ENCODE peak calls at places on chromosome 11, in seven cellular contexts. W is stimulated activated CD4-positive, alpha-beta T cell treated with anti-CD3 and anti-CD28 coated beads, TNF-alpha, amount 100 ng/mL, for 24 hours; B is endothelial cell; I is LoVo; Y is ecto neural progenitor cell; D is substantia nigra; U is thoracic aorta. O is an unnamed sample.

GRCh38 chr11:106495046-106495445 is 417.6 kb downstream of the AASDHPPT start:
- DNase-seq in W (no peak), B (no peak), I (no peak), Y (no peak), D (no peak), U (no peak), O (no peak)

GRCh38 chr11:78832226-78832947 is 257.7 kb upstream of the NARS2 start:
- DNase-seq in W (no peak), B (no peak), I (no peak), Y (no peak), D (no peak), U (no peak), O (no peak)

GRCh38 chr11:40797981-40798380 is 661.5 kb downstream of the LRRC4C start:
- DNase-seq in W (no peak), B (no peak), I (no peak), Y (no peak), D (no peak), U (no peak), O (no peak)

GRCh38 chr11:19938866-19939265 is 221.4 kb downstream of the DBX1 start:
- DNase-seq in W (no peak), B (no peak), I (no peak), Y (no peak), D (no peak), U (no peak), O (no peak)

GRCh38 chr11:134643519-134644042 is 231.5 kb upstream of the B3GAT1 start:
- DNase-seq in W (no peak), B (no peak), I (no peak), Y (no peak), D (no peak), U (no peak), O (no peak)

GRCh38 chr11:111840143-111840542 is 31.2 kb downstream of the ALG9 start:
- DNase-seq in W (no peak), B (no peak), I (no peak), Y (peak), D (no peak), U (no peak), O (no peak)

GRCh38 chr11:6219359-6219758 is 14.0 kb downstream of the C11orf42 start:
- DNase-seq in W (no peak), B (peak), I (peak), Y (no peak), D (no peak), U (no peak), O (no peak)

GRCh38 chr11:44223261-44223660 is 86.7 kb downstream of the ALX4 start:
- DNase-seq in W (no peak), B (no peak), I (no peak), Y (no peak), D (no peak), U (no peak), O (no peak)

GRCh38 chr11:120568572-120569307 is 57.2 kb downstream of the GRIK4 start:
- DNase-seq in W (no peak), B (no peak), I (no peak), Y (peak), D (no peak), U (no peak), O (no peak)

GRCh38 chr11:86151188-86152005 is 82.5 kb upstream of the PICALM start:
- DNase-seq in W (no peak), B (no peak), I (no peak), Y (no peak), D (peak), U (no peak), O (no peak)

GRCh38 chr11:120013325-120014250 is 124.3 kb downstream of the TRIM29 start:
- DNase-seq in W (no peak), B (peak), I (peak), Y (peak), D (peak), U (no peak), O (no peak)

GRCh38 chr11:6488342-6488741 is 7.0 kb downstream of the TIMM10B start:
- DNase-seq in W (no peak), B (no peak), I (no peak), Y (no peak), D (no peak), U (no peak), O (no peak)

GRCh38 chr11:43327987-43328386 is 16.2 kb downstream of the API5 start:
- DNase-seq in W (no peak), B (no peak), I (peak), Y (no peak), D (peak), U (no peak), O (no peak)

GRCh38 chr11:18720811-18721575 is 5.0 kb downstream of the IGSF22 start:
- DNase-seq in W (peak), B (peak), I (peak), Y (peak), D (peak), U (peak), O (peak)

GRCh38 chr11:28701760-28702449 is 593.7 kb downstream of the METTL15 start:
- DNase-seq in W (no peak), B (no peak), I (peak), Y (no peak), D (peak), U (no peak), O (no peak)

GRCh38 chr11:34266987-34267386 is 90.8 kb downstream of the ABTB2 start:
- DNase-seq in W (no peak), B (no peak), I (no peak), Y (no peak), D (peak), U (no peak), O (no peak)

GRCh38 chr11:20309626-20310025 is 53.9 kb upstream of the HTATIP2 start:
- DNase-seq in W (no peak), B (no peak), I (no peak), Y (no peak), D (no peak), U (no peak), O (no peak)

GRCh38 chr11:103682318-103683184 is 353.9 kb upstream of the DDI1 start:
- DNase-seq in W (no peak), B (peak), I (peak), Y (peak), D (peak), U (peak), O (peak)

GRCh38 chr11:65591939-65592814 is 3.4 kb downstream of the KCNK7 start:
- DNase-seq in W (no peak), B (peak), I (no peak), Y (peak), D (no peak), U (no peak), O (no peak)

GRCh38 chr11:5713695-5714094 is 22.6 kb upstream of the OR56B1 start:
- DNase-seq in W (no peak), B (no peak), I (no peak), Y (no peak), D (no peak), U (no peak), O (no peak)

GRCh38 chr11:77153276-77154185 is 25.5 kb downstream of the MYO7A start:
- DNase-seq in W (no peak), B (no peak), I (no peak), Y (no peak), D (no peak), U (no peak), O (no peak)

GRCh38 chr11:119375629-119376196 is 5.8 kb downstream of the USP2 start:
- DNase-seq in W (no peak), B (no peak), I (no peak), Y (no peak), D (peak), U (peak), O (no peak)

GRCh38 chr11:122803306-122803705 is 35.0 kb upstream of the CRTAM start:
- DNase-seq in W (no peak), B (no peak), I (no peak), Y (no peak), D (no peak), U (no peak), O (no peak)

GRCh38 chr11:70731670-70732492 is 333.6 kb downstream of the CTTN start:
- DNase-seq in W (no peak), B (no peak), I (no peak), Y (no peak), D (no peak), U (no peak), O (no peak)

GRCh38 chr11:73350908-73351636 is 25.1 kb upstream of the RELT start:
- DNase-seq in W (peak), B (peak), I (peak), Y (no peak), D (peak), U (no peak), O (peak)

O was measured in NCI-H2107.